ENCODE peak calls at places on chromosomes 3 and 15, in nine cellular contexts. F, S, E, A, B, N, K, T and P are unnamed samples.

GRCh38 chr15:36400936-36401585 is 178.4 kb upstream of the CDIN1 start:
- DNase-seq in F (no peak), S (no peak), E (no peak), A (no peak), B (no peak), N (no peak), K (no peak), T (no peak), P (no peak)

GRCh38 chr3:151639096-151639740 is 94.5 kb upstream of the AADACL2 start:
- DNase-seq in F (no peak), S (no peak), E (peak), A (no peak), B (no peak), N (no peak), K (no peak), T (no peak), P (no peak)

GRCh38 chr3:36397856-36398255 is 17.6 kb downstream of the STAC start:
- DNase-seq in F (no peak), S (no peak), E (no peak), A (no peak), B (no peak), N (no peak), K (no peak), T (no peak), P (no peak)

GRCh38 chr3:28916713-28917499 is 364.0 kb upstream of the RBMS3 start:
- DNase-seq in F (peak), S (no peak), E (no peak), A (no peak), B (peak), N (peak), K (peak), T (peak), P (peak)

GRCh38 chr3:127044996-127045395 is 62.1 kb downstream of the PLXNA1 start:
- DNase-seq in F (no peak), S (peak), E (no peak), A (peak), B (peak), N (no peak), K (no peak), T (peak), P (no peak)

GRCh38 chr15:23857028-23857641 is 170.0 kb upstream of the NDN start:
- DNase-seq in F (no peak), S (peak), E (peak), A (peak), B (peak), N (peak), K (no peak), T (peak), P (no peak)

GRCh38 chr3:50241163-50241562 is 5.2 kb downstream of the GNAI2 start:
- DNase-seq in F (no peak), S (no peak), E (no peak), A (no peak), B (peak), N (no peak), K (no peak), T (no peak), P (no peak)

GRCh38 chr3:128152419-128153155 is 694 bp upstream of the EEFSEC start:
- DNase-seq in F (no peak), S (no peak), E (peak), A (no peak), B (no peak), N (no peak), K (no peak), T (no peak), P (no peak)

GRCh38 chr3:47890037-47890831 is 87.3 kb downstream of the DHX30 start:
- DNase-seq in F (no peak), S (no peak), E (no peak), A (no peak), B (no peak), N (no peak), K (no peak), T (no peak), P (no peak)

GRCh38 chr3:100210777-100211145 is 50.0 kb upstream of the TBC1D23 start:
- DNase-seq in F (no peak), S (no peak), E (no peak), A (no peak), B (no peak), N (no peak), K (no peak), T (no peak), P (no peak)

GRCh38 chr15:79041598-79042175 is 48.9 kb downstream of the RASGRF1 start:
- DNase-seq in F (no peak), S (no peak), E (no peak), A (no peak), B (no peak), N (no peak), K (no peak), T (no peak), P (no peak)

GRCh38 chr15:82551646-82552247 is 11.5 kb upstream of the RPS17 start:
- DNase-seq in F (no peak), S (no peak), E (no peak), A (no peak), B (no peak), N (no peak), K (no peak), T (no peak), P (no peak)
- TF ChIP-seq POLR2A in F (no peak), S (no peak), E (no peak), A (no peak), B (no peak), N (no peak), K (no peak), T (no peak), P (no peak)

GRCh38 chr3:106795553-106795952 is 581.7 kb upstream of the CCDC54 start:
- DNase-seq in F (no peak), S (no peak), E (no peak), A (no peak), B (no peak), N (no peak), K (no peak), T (no peak), P (no peak)

GRCh38 chr3:106797461-106797860 is 579.8 kb upstream of the CCDC54 start:
- DNase-seq in F (no peak), S (no peak), E (no peak), A (no peak), B (no peak), N (no peak), K (no peak), T (no peak), P (no peak)

GRCh38 chr3:106792716-106793115 is 584.5 kb upstream of the CCDC54 start:
- DNase-seq in F (no peak), S (no peak), E (no peak), A (no peak), B (no peak), N (no peak), K (no peak), T (no peak), P (no peak)

DNA sequence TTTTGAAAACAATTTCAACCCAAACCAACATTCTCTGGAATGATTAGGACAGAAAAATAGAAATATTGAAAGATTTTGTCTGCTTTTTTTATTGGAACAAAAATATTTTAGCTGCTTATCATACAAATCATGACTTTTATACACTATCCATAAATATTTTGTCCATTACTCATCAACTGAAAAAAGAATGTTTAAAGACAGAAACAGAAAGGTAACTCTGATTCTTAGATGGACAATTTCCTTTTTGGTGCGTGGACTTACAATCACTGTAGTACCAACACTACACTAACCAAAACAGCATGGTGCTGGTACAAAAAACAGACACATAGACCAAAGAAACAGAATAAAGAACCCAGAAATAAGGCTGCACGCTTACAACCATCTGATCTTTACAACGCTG is 582.8 kb upstream of the CCDC54 start:
- DNase-seq in F (no peak), S (no peak), E (no peak), A (no peak), B (no peak), N (no peak), K (no peak), T (no peak), P (no peak)
- TF ChIP-seq EP300 in F (no peak), S (no peak), E (no peak), A (no peak), B (no peak), N (no peak), K (no peak), T (no peak), P (no peak)

GRCh38 chr3:122233109-122233952 is 49.9 kb downstream of the CASR start:
- DNase-seq in F (peak), S (peak), E (no peak), A (no peak), B (no peak), N (peak), K (no peak), T (no peak), P (no peak)
- TF ChIP-seq POLR2A in F (no peak), S (peak), E (no peak), A (no peak), B (no peak), N (no peak), K (no peak), T (no peak), P (no peak)

GRCh38 chr3:182837855-182838454 is 44.7 kb downstream of the ATP11B start:
- DNase-seq in F (no peak), S (no peak), E (peak), A (no peak), B (no peak), N (no peak), K (no peak), T (no peak), P (no peak)

GRCh38 chr3:182848906-182849305 is 55.6 kb downstream of the ATP11B start:
- DNase-seq in F (no peak), S (no peak), E (no peak), A (no peak), B (no peak), N (no peak), K (no peak), T (no peak), P (no peak)

DNA sequence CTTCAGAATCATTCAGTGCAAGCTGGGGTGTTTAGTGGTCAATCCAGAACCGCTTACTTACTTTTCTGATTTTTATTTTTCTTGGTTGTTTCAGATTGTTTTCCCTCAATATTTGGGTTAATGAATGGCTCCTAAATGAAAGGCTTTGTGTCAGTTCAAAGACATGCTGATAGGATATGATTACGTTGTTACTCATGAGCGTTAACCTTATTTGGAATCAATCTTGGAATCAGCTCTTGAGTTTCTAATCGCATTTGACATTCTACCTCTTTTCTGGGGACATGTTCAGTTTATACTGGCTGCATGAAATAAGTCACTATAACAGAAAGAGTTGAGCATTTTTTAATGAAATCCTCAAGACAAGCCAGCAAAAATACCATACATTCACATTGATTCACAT is 50.2 kb downstream of the ATP11B start:
- DNase-seq in F (no peak), S (no peak), E (no peak), A (no peak), B (no peak), N (no peak), K (no peak), T (no peak), P (no peak)
- TF ChIP-seq EP300 in F (no peak), S (no peak), E (no peak), A (no peak), B (no peak), N (no peak), K (no peak), T (no peak), P (no peak)